ENCODE peak calls at places on chromosomes 4 and X, in eight cellular contexts. I is epithelial cell of esophagus, L is IMR-90, X is Calu3, G is stomach, K is left ventricle myocardium inferior, O is lower leg skin, F is heart left ventricle. A is an unnamed sample.

GRCh38 chr4:140296335-140296753 is 77.1 kb upstream of the SCOC start:
- DNase-seq in I (peak; percentile 63), L (peak; percentile 89), X (peak; percentile 3), G (peak; percentile 29), K (peak; percentile 51), O (peak; percentile 85), F (peak; percentile 23), A (no peak)

GRCh38 chrX:124335598-124335997 is 3.1 kb downstream of the TEX13D start:
- DNase-seq in I (no peak), L (no peak), X (no peak), G (no peak), K (no peak), O (no peak), F (no peak), A (no peak)

GRCh38 chr4:128583753-128584712 is 225.5 kb upstream of the JADE1 start:
- DNase-seq in I (no peak), L (no peak), X (no peak), G (peak; percentile 88), K (peak; percentile 49), O (no peak), F (peak; percentile 56), A (no peak)

GRCh38 chrX:43909159-43909558 is 26.9 kb upstream of the MAOB start:
- DNase-seq in I (no peak), L (no peak), X (no peak), G (no peak), K (no peak), O (no peak), F (no peak), A (no peak)

GRCh38 chr4:39865280-39865679 is 112.4 kb downstream of the PDS5A start:
- DNase-seq in I (no peak), L (no peak), X (no peak), G (no peak), K (no peak), O (no peak), F (no peak), A (no peak)

GRCh38 chr4:24607338-24607737 is 23.0 kb upstream of the DHX15 start:
- DNase-seq in I (no peak), L (peak; percentile 19), X (no peak), G (no peak), K (no peak), O (no peak), F (no peak), A (no peak)

GRCh38 chr4:78059524-78059889 is 2.4 kb downstream of the FRAS1 start:
- DNase-seq in I (peak; percentile 88), L (peak; percentile 45), X (peak; percentile 69), G (peak; percentile 54), K (peak; percentile 24), O (peak; percentile 67), F (peak; percentile 51), A (peak; percentile 72)

GRCh38 chrX:22164770-22165388 is 107.8 kb upstream of the CBLL2 start:
- DNase-seq in I (peak; percentile 48), L (peak; percentile 36), X (no peak), G (no peak), K (no peak), O (no peak), F (no peak), A (no peak)

GRCh38 chr4:93199492-93199891 is 629.1 kb upstream of the ATOH1 start:
- DNase-seq in I (peak; percentile 60), L (peak; percentile 29), X (no peak), G (no peak), K (no peak), O (no peak), F (no peak), A (peak; percentile 16)

GRCh38 chrX:81336455-81337144 is 134.7 kb downstream of the SH3BGRL start:
- DNase-seq in I (no peak), L (peak; percentile 55), X (no peak), G (no peak), K (no peak), O (no peak), F (no peak), A (no peak)

GRCh38 chr4:37662861-37663390 is 23.2 kb downstream of the RELL1 start:
- DNase-seq in I (no peak), L (peak; percentile 13), X (no peak), G (no peak), K (peak; percentile 37), O (no peak), F (peak; percentile 54), A (no peak)

GRCh38 chr4:100742045-100742444 is 224.2 kb upstream of the EMCN start:
- DNase-seq in I (peak; percentile 78), L (peak; percentile 19), X (peak; percentile 8), G (no peak), K (no peak), O (no peak), F (no peak), A (no peak)

GRCh38 chr4:5639556-5639955 is 68.8 kb downstream of the EVC2 start:
- DNase-seq in I (no peak), L (no peak), X (no peak), G (no peak), K (no peak), O (no peak), F (no peak), A (no peak)

GRCh38 chrX:103586314-103586646 is 965 bp downstream of the TCEAL4 start:
- DNase-seq in I (peak; percentile 20), L (no peak), X (no peak), G (peak; percentile 29), K (no peak), O (no peak), F (no peak), A (peak; percentile 2)

GRCh38 chr4:154317600-154317999 is 174.0 kb downstream of the DCHS2 start:
- DNase-seq in I (no peak), L (no peak), X (no peak), G (no peak), K (no peak), O (no peak), F (no peak), A (no peak)

GRCh38 chr4:184814686-184815045 is 11.1 kb downstream of the ACSL1 start:
- DNase-seq in I (no peak), L (no peak), X (no peak), G (no peak), K (no peak), O (no peak), F (no peak), A (no peak)

GRCh38 chr4:184818216-184818564 is 7.6 kb downstream of the ACSL1 start:
- DNase-seq in I (no peak), L (no peak), X (no peak), G (no peak), K (no peak), O (no peak), F (no peak), A (no peak)

GRCh38 chr4:184815046-184815877 is 10.5 kb downstream of the ACSL1 start:
- DNase-seq in I (peak; percentile 97), L (peak; percentile 74), X (peak; percentile 70), G (peak; percentile 92), K (peak; percentile 80), O (peak; percentile 83), F (peak; percentile 84), A (no peak)

GRCh38 chr4:184817494-184818215 is 8.1 kb downstream of the ACSL1 start:
- DNase-seq in I (no peak), L (no peak), X (no peak), G (no peak), K (no peak), O (no peak), F (no peak), A (no peak)

GRCh38 chr4:184816962-184817361 is 8.8 kb downstream of the ACSL1 start:
- DNase-seq in I (no peak), L (no peak), X (no peak), G (no peak), K (no peak), O (no peak), F (no peak), A (no peak)
- TF ChIP-seq CTCF in I (no peak), L (no peak), X (no peak), G (no peak), K (no peak), O (no peak), F (no peak), A (no peak)

GRCh38 chrX:15059488-15059887 is 186.3 kb downstream of the MOSPD2 start:
- DNase-seq in I (no peak), L (no peak), X (no peak), G (no peak), K (no peak), O (no peak), F (no peak), A (no peak)
- TF ChIP-seq CTCF in I (peak; percentile 16), L (peak; percentile 35), X (no peak), G (no peak), K (no peak), O (no peak), F (no peak), A (no peak)

GRCh38 chr4:92163348-92163747 is 140.4 kb upstream of the GRID2 start:
- DNase-seq in I (peak; percentile 33), L (peak; percentile 7), X (no peak), G (no peak), K (no peak), O (no peak), F (no peak), A (no peak)
- TF ChIP-seq CTCF in I (peak; percentile 42), L (peak; percentile 37), X (peak; percentile 16), G (no peak), K (no peak), O (no peak), F (no peak), A (no peak)

GRCh38 chr4:29073571-29073970 is 1646.6 kb upstream of the PCDH7 start:
- DNase-seq in I (no peak), L (no peak), X (no peak), G (no peak), K (no peak), O (no peak), F (no peak), A (no peak)

GRCh38 chr4:29081230-29081955 is 1638.8 kb upstream of the PCDH7 start:
- DNase-seq in I (peak; percentile 7), L (peak; percentile 28), X (no peak), G (no peak), K (no peak), O (no peak), F (no peak), A (no peak)

GRCh38 chr4:29075366-29075765 is 1644.8 kb upstream of the PCDH7 start:
- DNase-seq in I (no peak), L (no peak), X (no peak), G (no peak), K (no peak), O (no peak), F (no peak), A (no peak)

GRCh38 chr4:29082684-29083083 is 1637.5 kb upstream of the PCDH7 start:
- DNase-seq in I (peak; percentile 39), L (no peak), X (no peak), G (no peak), K (no peak), O (no peak), F (no peak), A (no peak)

GRCh38 chr4:29079260-29079659 is 1640.9 kb upstream of the PCDH7 start:
- DNase-seq in I (no peak), L (no peak), X (no peak), G (no peak), K (no peak), O (no peak), F (no peak), A (no peak)
- TF ChIP-seq CTCF in I (no peak), L (no peak), X (no peak), G (no peak), K (no peak), O (no peak), F (no peak), A (no peak)